ENCODE peak calls at places on chromosomes 11 and 22, in four cellular contexts. X is sigmoid colon, K is activated B cell treated with CpG ODN at 0.5 μM for 24 hours, B is Calu3. E is an unnamed sample.

GRCh38 chr11:122851366-122852011 is 13.2 kb downstream of the CRTAM start:
- DNase-seq in X (no peak), K (no peak), B (no peak), E (peak)

GRCh38 chr11:45332486-45332934 is 46.4 kb upstream of the SYT13 start:
- DNase-seq in X (peak), K (no peak), B (peak), E (peak)

GRCh38 chr11:61369372-61370348 is 7.5 kb downstream of the TMEM138 start:
- DNase-seq in X (peak), K (no peak), B (no peak), E (no peak)

GRCh38 chr11:62081378-62082291 is 42.2 kb upstream of the INCENP start:
- DNase-seq in X (peak), K (peak), B (peak), E (peak)

GRCh38 chr11:18650859-18651557 is 16.9 kb upstream of the SPTY2D1 start:
- DNase-seq in X (no peak), K (no peak), B (peak), E (no peak)

GRCh38 chr11:72398058-72398758 is 36.1 kb downstream of the CLPB start:
- DNase-seq in X (no peak), K (no peak), B (no peak), E (no peak)

GRCh38 chr22:49308300-49308699 is 519.4 kb downstream of the BRD1 start:
- DNase-seq in X (peak), K (no peak), B (no peak), E (no peak)

GRCh38 chr22:46419754-46420571 is 84.4 kb downstream of the TRMU start:
- DNase-seq in X (no peak), K (no peak), B (no peak), E (no peak)

GRCh38 chr22:32469799-32470212 is 4.8 kb upstream of the FBXO7 start:
- DNase-seq in X (peak), K (no peak), B (no peak), E (no peak)

GRCh38 chr22:48736593-48737460 is 1090.8 kb downstream of the BRD1 start:
- DNase-seq in X (no peak), K (no peak), B (no peak), E (no peak)

GRCh38 chr11:28169816-28170215 is 61.6 kb downstream of the METTL15 start:
- DNase-seq in X (no peak), K (no peak), B (no peak), E (no peak)

GRCh38 chr22:23399367-23400285 is 180.5 kb downstream of the IGLL1 start:
- DNase-seq in X (peak), K (no peak), B (no peak), E (no peak)

GRCh38 chr11:61417670-61418069 is 12.1 kb downstream of the CPSF7 start:
- DNase-seq in X (no peak), K (no peak), B (no peak), E (no peak)

GRCh38 chr11:32416301-32416700 is 19.0 kb downstream of the WT1 start:
- DNase-seq in X (no peak), K (no peak), B (no peak), E (no peak)

GRCh38 chr11:14974723-14975587 is 2.8 kb upstream of the CALCA start:
- DNase-seq in X (no peak), K (no peak), B (peak), E (peak)

GRCh38 chr22:27499121-27499520 is 302.4 kb downstream of the MN1 start:
- DNase-seq in X (no peak), K (no peak), B (no peak), E (no peak)

GRCh38 chr22:36327922-36328551 is 59.7 kb downstream of the MYH9 start:
- DNase-seq in X (peak), K (no peak), B (no peak), E (no peak)

GRCh38 chr11:79237676-79238075 is 203.2 kb downstream of the TENM4 start:
- DNase-seq in X (no peak), K (no peak), B (no peak), E (no peak)

GRCh38 chr11:85472953-85473352 is 154.2 kb downstream of the DLG2 start:
- DNase-seq in X (no peak), K (no peak), B (no peak), E (no peak)

GRCh38 chr11:77371646-77372045 is 70.2 kb upstream of the GDPD4 start:
- DNase-seq in X (no peak), K (no peak), B (no peak), E (no peak)

GRCh38 chr11:70367071-70367470 is 31.3 kb upstream of the CTTN start:
- DNase-seq in X (no peak), K (no peak), B (no peak), E (no peak)

GRCh38 chr11:63800921-63801320 is 12.3 kb upstream of the SPINDOC start:
- DNase-seq in X (no peak), K (no peak), B (no peak), E (no peak)

GRCh38 chr22:25403752-25404471 is 160.6 kb upstream of the GRK3 start:
- DNase-seq in X (peak), K (no peak), B (no peak), E (no peak)

GRCh38 chr11:122478986-122479385 is 176.5 kb upstream of the UBASH3B start:
- DNase-seq in X (no peak), K (no peak), B (no peak), E (no peak)

GRCh38 chr22:43861529-43861928 is 784 bp downstream of the SULT4A1 start:
- DNase-seq in X (peak), K (no peak), B (peak), E (no peak)

GRCh38 chr11:130155106-130155505 is 4.5 kb upstream of the ST14 start:
- DNase-seq in X (no peak), K (no peak), B (no peak), E (no peak)

GRCh38 chr11:67300256-67300755 is 3.0 kb upstream of the SSH3 start:
- DNase-seq in X (no peak), K (no peak), B (no peak), E (no peak)

GRCh38 chr11:68146010-68146540 is 24.9 kb upstream of the CHKA start:
- DNase-seq in X (peak), K (no peak), B (peak), E (no peak)

GRCh38 chr11:102269927-102270326 is 47.4 kb upstream of the BIRC3 start:
- DNase-seq in X (no peak), K (no peak), B (no peak), E (no peak)

GRCh38 chr11:40647290-40647689 is 812.2 kb downstream of the LRRC4C start:
- DNase-seq in X (no peak), K (no peak), B (no peak), E (no peak)

GRCh38 chr11:8477680-8478079 is 116.3 kb downstream of the STK33 start:
- DNase-seq in X (no peak), K (no peak), B (no peak), E (no peak)

GRCh38 chr11:22479986-22480740 is 142.0 kb downstream of the SLC17A6 start:
- DNase-seq in X (no peak), K (no peak), B (no peak), E (no peak)

GRCh38 chr11:75241036-75241905 is 697 bp downstream of the TPBGL start:
- DNase-seq in X (peak), K (peak), B (peak), E (peak)

GRCh38 chr11:13008625-13009475 is at the start of gene RASSF10:
- DNase-seq in X (peak), K (no peak), B (peak), E (no peak)

GRCh38 chr22:44032126-44032730 is 8.1 kb downstream of the PARVB start:
- DNase-seq in X (no peak), K (no peak), B (no peak), E (no peak)

GRCh38 chr11:76797341-76798201 is 14.4 kb downstream of the TSKU start:
- DNase-seq in X (peak), K (no peak), B (no peak), E (no peak)

GRCh38 chr11:94521684-94522083 is 9.4 kb downstream of the C11orf97 start:
- DNase-seq in X (no peak), K (no peak), B (no peak), E (no peak)
- TF ChIP-seq CTCF in X (no peak), K (no peak), B (no peak), E (no peak)

DNA sequence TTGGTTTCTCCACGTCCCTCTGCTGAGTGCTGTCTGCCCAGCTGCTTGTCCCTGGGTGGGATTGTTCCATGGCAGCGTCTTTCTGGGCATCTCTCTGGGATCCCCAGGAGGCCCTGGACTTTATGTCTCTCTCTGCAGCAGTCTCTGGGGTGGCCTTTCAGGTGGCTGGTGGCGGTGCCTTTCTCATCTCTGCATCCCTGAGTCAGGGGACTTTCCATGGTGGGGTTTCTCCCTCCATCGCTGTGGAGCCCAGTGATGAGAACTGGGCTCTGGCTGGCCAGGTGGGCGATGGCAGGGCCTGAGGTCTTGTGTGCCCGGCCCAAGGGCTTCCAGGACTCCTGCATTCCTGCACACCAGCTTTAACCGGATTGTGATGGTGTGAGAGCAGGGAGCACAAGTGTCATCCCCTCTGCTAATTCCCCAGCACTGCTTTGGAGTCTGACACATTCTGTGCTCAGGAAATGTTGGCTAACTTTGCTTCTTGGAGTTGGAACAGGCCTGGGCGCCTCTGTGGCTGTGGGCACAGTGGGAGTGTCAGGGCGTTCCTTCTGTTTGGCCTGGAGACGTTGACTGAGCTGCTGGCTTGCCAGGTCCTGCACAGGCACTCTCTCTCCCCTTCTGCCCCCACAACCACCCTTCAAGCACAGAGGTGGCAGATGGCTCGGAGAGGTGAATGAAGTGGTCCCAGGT is 27.9 kb downstream of the FAM83F start:
- DNase-seq in X (no peak), K (no peak), B (no peak), E (no peak)
- TF ChIP-seq CTCF in X (no peak), K (no peak), B (no peak), E (no peak)

GRCh38 chr11:120258661-120259060 is 18.7 kb downstream of the POU2F3 start:
- DNase-seq in X (no peak), K (no peak), B (no peak), E (no peak)
- TF ChIP-seq CTCF in X (no peak), K (no peak), B (no peak), E (no peak)

GRCh38 chr11:65634905-65635731 is 2.8 kb upstream of the SIPA1 start:
- DNase-seq in X (no peak), K (no peak), B (no peak), E (no peak)

GRCh38 chr11:65636810-65637557 is 917 bp upstream of the SIPA1 start:
- DNase-seq in X (no peak), K (no peak), B (no peak), E (no peak)

GRCh38 chr11:65639623-65640482 is 2.0 kb downstream of the SIPA1 start:
- DNase-seq in X (no peak), K (peak), B (no peak), E (peak)

GRCh38 chr11:65636108-65636809 is 1.6 kb upstream of the SIPA1 start:
- DNase-seq in X (no peak), K (no peak), B (no peak), E (no peak)

GRCh38 chr11:65637794-65638317 is at the start of gene SIPA1:
- DNase-seq in X (peak), K (peak), B (peak), E (peak)
- TF ChIP-seq CTCF in X (no peak), K (no peak), B (peak), E (no peak)

DNA sequence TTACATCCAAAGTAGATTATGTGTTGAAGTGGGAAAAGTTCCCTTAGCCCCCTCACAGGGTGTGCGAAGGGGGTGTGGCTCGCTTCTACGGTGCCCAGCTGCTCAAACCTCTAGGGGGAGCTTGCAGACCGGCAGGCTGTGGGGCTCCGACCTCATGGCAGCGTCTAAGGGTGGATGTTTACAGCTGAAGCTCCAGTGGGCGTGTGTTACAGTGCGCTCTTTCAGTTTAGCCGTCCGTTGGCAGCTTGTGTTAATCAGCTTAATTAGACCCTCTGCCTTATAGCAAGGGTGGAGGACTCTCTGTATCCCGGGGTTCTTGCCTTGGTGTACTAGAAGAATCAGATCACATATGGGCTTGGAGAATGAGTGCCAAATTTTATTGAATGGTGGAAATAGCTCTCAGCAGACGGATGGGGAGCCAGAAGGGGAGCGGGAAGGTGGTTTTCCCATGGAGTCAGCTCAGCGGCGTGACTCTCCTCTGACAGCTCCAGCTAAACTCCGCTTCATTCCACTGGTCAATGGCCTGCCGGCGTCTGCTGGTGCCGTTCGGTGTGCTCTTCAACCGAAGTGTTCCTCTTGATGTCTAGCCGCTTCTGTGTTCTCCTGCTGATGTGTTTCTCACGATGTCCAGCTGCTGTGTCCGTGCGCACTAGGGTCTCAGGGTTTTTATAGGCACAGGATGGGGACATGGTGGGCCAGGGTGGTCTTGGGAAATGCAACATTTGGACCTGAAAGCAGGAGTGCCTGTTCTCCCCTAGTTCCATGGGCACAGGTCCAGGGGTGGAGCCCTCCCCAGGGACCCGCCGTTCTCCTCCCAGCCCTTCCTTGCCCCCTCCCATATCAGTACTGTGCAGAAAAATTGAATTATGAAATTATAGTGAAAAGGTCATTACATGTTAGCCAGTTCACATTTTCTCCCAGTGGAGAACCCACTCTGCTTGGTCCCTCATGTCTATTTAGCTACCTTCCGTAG is 28.6 kb upstream of the OR10G7 start:
- DNase-seq in X (no peak), K (no peak), B (peak), E (peak)
- TF ChIP-seq CTCF in X (no peak), K (no peak), B (no peak), E (no peak)

GRCh38 chr11:119491753-119492455 is 68.9 kb upstream of the THY1 start:
- DNase-seq in X (no peak), K (no peak), B (no peak), E (no peak)
- TF ChIP-seq CTCF in X (no peak), K (no peak), B (no peak), E (no peak)

E was measured in CD8-positive, alpha-beta T cell.